ENCODE peak calls at places on chromosomes 4 and X, in four cellular contexts. One of them, this sample, is unnamed.

GRCh38 chr4:7173821-7174220 is 18.5 kb upstream of the SORCS2 start:
- DNase-seq in head of caudate nucleus: no peak
- DNase-seq in glutamatergic neuron: no peak
- DNase-seq in EL: no peak
- DNase-seq in this sample: peak; percentile 29

GRCh38 chr4:76714226-76714625 is 183.7 kb downstream of the SOWAHB start:
- DNase-seq in head of caudate nucleus: no peak
- DNase-seq in glutamatergic neuron: no peak
- DNase-seq in EL: no peak
- DNase-seq in this sample: no peak

GRCh38 chr4:133865606-133866327 is 335.8 kb downstream of the PABPC4L start:
- DNase-seq in head of caudate nucleus: no peak
- DNase-seq in glutamatergic neuron: no peak
- DNase-seq in EL: peak; percentile 92
- DNase-seq in this sample: no peak

GRCh38 chrX:17591741-17592110 is 145.6 kb upstream of the SCML1 start:
- DNase-seq in head of caudate nucleus: no peak
- DNase-seq in glutamatergic neuron: no peak
- DNase-seq in EL: peak; percentile 62
- DNase-seq in this sample: no peak

GRCh38 chr4:7625073-7625472 is 190.3 kb upstream of the PSAPL1 start:
- DNase-seq in head of caudate nucleus: no peak
- DNase-seq in glutamatergic neuron: no peak
- DNase-seq in EL: peak; percentile 35
- DNase-seq in this sample: no peak

GRCh38 chrX:28901637-28902036 is 314.4 kb downstream of the IL1RAPL1 start:
- DNase-seq in head of caudate nucleus: no peak
- DNase-seq in glutamatergic neuron: no peak
- DNase-seq in EL: peak; percentile 11
- DNase-seq in this sample: no peak

GRCh38 chrX:13937370-13938052 is 92.2 kb downstream of the GEMIN8 start:
- DNase-seq in head of caudate nucleus: peak; percentile 14
- DNase-seq in glutamatergic neuron: no peak
- DNase-seq in EL: peak; percentile 1
- DNase-seq in this sample: no peak

GRCh38 chrX:130714665-130715064 is 188.3 kb downstream of the ENOX2 start:
- DNase-seq in head of caudate nucleus: no peak
- DNase-seq in glutamatergic neuron: no peak
- DNase-seq in EL: no peak
- DNase-seq in this sample: no peak

GRCh38 chr4:113469926-113470325 is 291.6 kb downstream of the CAMK2D start:
- DNase-seq in head of caudate nucleus: no peak
- DNase-seq in glutamatergic neuron: no peak
- DNase-seq in EL: no peak
- DNase-seq in this sample: no peak

GRCh38 chr4:158201310-158201709 is 9.0 kb upstream of the TMEM144 start:
- DNase-seq in head of caudate nucleus: no peak
- DNase-seq in glutamatergic neuron: no peak
- DNase-seq in EL: no peak
- DNase-seq in this sample: no peak

GRCh38 chr4:61555789-61556188 is 355.7 kb downstream of the ADGRL3 start:
- DNase-seq in head of caudate nucleus: no peak
- DNase-seq in glutamatergic neuron: no peak
- DNase-seq in EL: no peak
- DNase-seq in this sample: no peak

GRCh38 chr4:47907247-47907646 is 7.1 kb downstream of the NFXL1 start:
- DNase-seq in head of caudate nucleus: no peak
- DNase-seq in glutamatergic neuron: no peak
- DNase-seq in EL: no peak
- DNase-seq in this sample: no peak

GRCh38 chr4:1164444-1164843 is 7.9 kb downstream of the SPON2 start:
- DNase-seq in head of caudate nucleus: no peak
- DNase-seq in glutamatergic neuron: no peak
- DNase-seq in EL: no peak
- DNase-seq in this sample: no peak

GRCh38 chr4:102836596-102836995 is 9.2 kb upstream of the UBE2D3 start:
- DNase-seq in head of caudate nucleus: no peak
- DNase-seq in glutamatergic neuron: no peak
- DNase-seq in EL: no peak
- DNase-seq in this sample: no peak

GRCh38 chr4:87451537-87451936 is 29.2 kb downstream of the NUDT9 start:
- DNase-seq in head of caudate nucleus: no peak
- DNase-seq in glutamatergic neuron: no peak
- DNase-seq in EL: no peak
- DNase-seq in this sample: no peak

GRCh38 chr4:82458729-82459128 is 28.3 kb downstream of the ENOPH1 start:
- DNase-seq in head of caudate nucleus: no peak
- DNase-seq in glutamatergic neuron: no peak
- DNase-seq in EL: no peak
- DNase-seq in this sample: no peak

GRCh38 chr4:123477804-123478209 is 81.2 kb downstream of the SPRY1 start:
- DNase-seq in head of caudate nucleus: no peak
- DNase-seq in glutamatergic neuron: no peak
- DNase-seq in EL: no peak
- DNase-seq in this sample: no peak

GRCh38 chr4:119136541-119136940 is 909 bp downstream of the MYOZ2 start:
- DNase-seq in head of caudate nucleus: no peak
- DNase-seq in glutamatergic neuron: no peak
- DNase-seq in EL: no peak
- DNase-seq in this sample: no peak

GRCh38 chrX:119573840-119574393 is 446 bp upstream of the UBE2A start:
- DNase-seq in head of caudate nucleus: no peak
- DNase-seq in glutamatergic neuron: no peak
- DNase-seq in EL: peak; percentile 51
- DNase-seq in this sample: no peak

GRCh38 chr4:84479663-84480062 is 19.4 kb downstream of the NKX6-1 start:
- DNase-seq in head of caudate nucleus: no peak
- DNase-seq in glutamatergic neuron: no peak
- DNase-seq in EL: no peak
- DNase-seq in this sample: no peak

GRCh38 chr4:113683143-113683542 is 78.4 kb downstream of the CAMK2D start:
- DNase-seq in head of caudate nucleus: no peak
- DNase-seq in glutamatergic neuron: no peak
- DNase-seq in EL: no peak
- DNase-seq in this sample: no peak

GRCh38 chrX:66017659-66018170 is 22.2 kb downstream of the VSIG4 start:
- DNase-seq in head of caudate nucleus: no peak
- DNase-seq in glutamatergic neuron: no peak
- DNase-seq in EL: no peak
- DNase-seq in this sample: no peak

GRCh38 chr4:8850830-8851188 is 20.8 kb downstream of the HMX1 start:
- DNase-seq in head of caudate nucleus: no peak
- DNase-seq in glutamatergic neuron: no peak
- DNase-seq in EL: no peak
- DNase-seq in this sample: no peak

GRCh38 chr4:155496294-155496626 is 119.5 kb upstream of the MAP9 start:
- DNase-seq in head of caudate nucleus: no peak
- DNase-seq in glutamatergic neuron: no peak
- DNase-seq in EL: no peak
- DNase-seq in this sample: no peak

GRCh38 chr4:173171098-173171497 is 2.5 kb downstream of the GALNT7 start:
- DNase-seq in head of caudate nucleus: no peak
- DNase-seq in glutamatergic neuron: no peak
- DNase-seq in EL: peak; percentile 44
- DNase-seq in this sample: no peak

GRCh38 chrX:11429543-11430085 is 136.4 kb downstream of the AMELX start:
- DNase-seq in head of caudate nucleus: no peak
- DNase-seq in glutamatergic neuron: no peak
- DNase-seq in EL: no peak
- DNase-seq in this sample: no peak

GRCh38 chr4:169009281-169010124 is 552 bp downstream of the CBR4 start:
- DNase-seq in head of caudate nucleus: peak; percentile 43
- DNase-seq in glutamatergic neuron: peak; percentile 64
- DNase-seq in EL: peak; percentile 66
- DNase-seq in this sample: peak; percentile 79

GRCh38 chr4:144820706-144821105 is 174.8 kb downstream of the HHIP start:
- DNase-seq in head of caudate nucleus: no peak
- DNase-seq in glutamatergic neuron: no peak
- DNase-seq in EL: peak; percentile 50
- DNase-seq in this sample: no peak

GRCh38 chrX:155216940-155217450 is 735 bp downstream of the VBP1 start:
- DNase-seq in head of caudate nucleus: no peak
- DNase-seq in glutamatergic neuron: no peak
- DNase-seq in EL: no peak
- DNase-seq in this sample: no peak

GRCh38 chr4:57064120-57064519 is 46.1 kb downstream of the IGFBP7 start:
- DNase-seq in head of caudate nucleus: no peak
- DNase-seq in glutamatergic neuron: no peak
- DNase-seq in EL: no peak
- DNase-seq in this sample: no peak

GRCh38 chr4:111400736-111401135 is 744.5 kb upstream of the FAM241A start:
- DNase-seq in head of caudate nucleus: peak; percentile 31
- DNase-seq in glutamatergic neuron: no peak
- DNase-seq in EL: peak; percentile 41
- DNase-seq in this sample: no peak

GRCh38 chr4:6974138-6974848 is 64.7 kb downstream of the TBC1D14 start:
- DNase-seq in head of caudate nucleus: peak; percentile 80
- DNase-seq in glutamatergic neuron: peak; percentile 92
- DNase-seq in EL: peak; percentile 77
- DNase-seq in this sample: peak; percentile 88

GRCh38 chr4:4666187-4666586 is 124.3 kb upstream of the STX18 start:
- DNase-seq in head of caudate nucleus: no peak
- DNase-seq in glutamatergic neuron: no peak
- DNase-seq in EL: no peak
- DNase-seq in this sample: no peak

GRCh38 chr4:154491731-154492249 is at the start of gene DCHS2:
- DNase-seq in head of caudate nucleus: no peak
- DNase-seq in glutamatergic neuron: peak; percentile 92
- DNase-seq in EL: peak; percentile 1
- DNase-seq in this sample: no peak

GRCh38 chr4:139223682-139224317 is 46.8 kb upstream of the ELF2 start:
- DNase-seq in head of caudate nucleus: no peak
- DNase-seq in glutamatergic neuron: no peak
- DNase-seq in EL: peak; percentile 64
- DNase-seq in this sample: no peak

GRCh38 chrX:41184312-41184711 is 99.1 kb downstream of the USP9X start:
- DNase-seq in head of caudate nucleus: no peak
- DNase-seq in glutamatergic neuron: no peak
- DNase-seq in EL: no peak
- DNase-seq in this sample: no peak

GRCh38 chrX:8274166-8274565 is 103.1 kb upstream of the VCX2 start:
- DNase-seq in head of caudate nucleus: no peak
- DNase-seq in glutamatergic neuron: no peak
- DNase-seq in EL: no peak
- DNase-seq in this sample: no peak

This sample was measured in suprapubic skin.